ENCODE peak calls at places on chromosome 17, in six cellular contexts. F is anterior cingulate cortex, P is AG09319, M is keratinocyte, Z is EL, T is amniotic stem cell. Y is an unnamed sample.

GRCh38 chr17:57406131-57406980 is 150.0 kb downstream of the MSI2 start:
- DNase-seq in F (peak), P (no peak), M (no peak), Z (no peak), T (no peak), Y (peak)

GRCh38 chr17:45905812-45906211 is 11.5 kb downstream of the MAPT start:
- DNase-seq in F (no peak), P (no peak), M (no peak), Z (no peak), T (no peak), Y (no peak)

GRCh38 chr17:41627316-41628072 is 3.1 kb upstream of the KRT17 start:
- DNase-seq in F (no peak), P (no peak), M (no peak), Z (no peak), T (no peak), Y (no peak)

GRCh38 chr17:62966426-62967110 is 533 bp downstream of the TANC2 start:
- DNase-seq in F (no peak), P (no peak), M (no peak), Z (peak), T (no peak), Y (peak)

GRCh38 chr17:57097832-57098421 is 12.9 kb downstream of the AKAP1 start:
- DNase-seq in F (peak), P (peak), M (no peak), Z (peak), T (no peak), Y (peak)

GRCh38 chr17:83099570-83100181 is 20.3 kb downstream of the METRNL start:
- DNase-seq in F (no peak), P (no peak), M (no peak), Z (peak), T (no peak), Y (peak)

GRCh38 chr17:78828470-78829185 is 12.0 kb downstream of the USP36 start:
- DNase-seq in F (no peak), P (no peak), M (no peak), Z (peak), T (no peak), Y (peak)

GRCh38 chr17:1529863-1530262 is 13.5 kb upstream of the INPP5K start:
- DNase-seq in F (no peak), P (no peak), M (no peak), Z (no peak), T (no peak), Y (no peak)

GRCh38 chr17:41415833-41416335 is 8.5 kb downstream of the KRT37 start:
- DNase-seq in F (no peak), P (peak), M (no peak), Z (peak), T (peak), Y (peak)

GRCh38 chr17:83053779-83054451 is 25.5 kb upstream of the METRNL start:
- DNase-seq in F (no peak), P (no peak), M (no peak), Z (no peak), T (no peak), Y (no peak)

GRCh38 chr17:31413871-31414589 is 22.6 kb downstream of the RAB11FIP4 start:
- DNase-seq in F (peak), P (no peak), M (peak), Z (peak), T (no peak), Y (peak)

GRCh38 chr17:33039874-33040273 is 48.2 kb downstream of the SPACA3 start:
- DNase-seq in F (no peak), P (peak), M (peak), Z (peak), T (no peak), Y (peak)

GRCh38 chr17:34306466-34306865 is 12.8 kb upstream of the CCL8 start:
- DNase-seq in F (no peak), P (no peak), M (no peak), Z (peak), T (no peak), Y (peak)

GRCh38 chr17:75624714-75625345 is 8.4 kb upstream of the SMIM5 start:
- DNase-seq in F (no peak), P (no peak), M (no peak), Z (no peak), T (no peak), Y (no peak)

GRCh38 chr17:48486557-48486956 is 44.3 kb downstream of the HOXB1 start:
- DNase-seq in F (no peak), P (peak), M (peak), Z (peak), T (peak), Y (peak)

GRCh38 chr17:2259769-2260536 is 43.6 kb downstream of the SMG6 start:
- DNase-seq in F (no peak), P (no peak), M (no peak), Z (peak), T (no peak), Y (peak)

GRCh38 chr17:37698132-37698615 is 46.7 kb downstream of the HNF1B start:
- DNase-seq in F (no peak), P (no peak), M (peak), Z (peak), T (no peak), Y (peak)

GRCh38 chr17:38685485-38685884 is 10.7 kb upstream of the EPOP start:
- DNase-seq in F (peak), P (no peak), M (no peak), Z (no peak), T (no peak), Y (no peak)

GRCh38 chr17:62875296-62875695 is 67.2 kb upstream of the MARCHF10 start:
- DNase-seq in F (no peak), P (no peak), M (no peak), Z (no peak), T (no peak), Y (no peak)

GRCh38 chr17:35313875-35314409 is 59.5 kb downstream of the SLFN11 start:
- DNase-seq in F (no peak), P (no peak), M (no peak), Z (no peak), T (no peak), Y (no peak)

GRCh38 chr17:10803830-10804498 is at the start of gene TMEM238L:
- DNase-seq in F (no peak), P (no peak), M (no peak), Z (no peak), T (no peak), Y (no peak)

GRCh38 chr17:49104511-49105074 is 28.0 kb upstream of the B4GALNT2 start:
- DNase-seq in F (no peak), P (no peak), M (no peak), Z (peak), T (no peak), Y (no peak)

GRCh38 chr17:63178530-63178929 is 212.5 kb downstream of the TANC2 start:
- DNase-seq in F (no peak), P (peak), M (no peak), Z (peak), T (no peak), Y (peak)

GRCh38 chr17:59172436-59173004 is 17.0 kb downstream of the PRR11 start:
- DNase-seq in F (no peak), P (no peak), M (no peak), Z (no peak), T (no peak), Y (no peak)

GRCh38 chr17:73592531-73592961 is 51.7 kb downstream of the SDK2 start:
- DNase-seq in F (no peak), P (no peak), M (no peak), Z (no peak), T (no peak), Y (no peak)

GRCh38 chr17:75352079-75352569 is 53.4 kb downstream of the GRB2 start:
- DNase-seq in F (no peak), P (no peak), M (no peak), Z (no peak), T (no peak), Y (no peak)